ENCODE peak calls at places on chromosomes 3 and 15, in six cellular contexts. One of them, this sample, is unnamed.

GRCh38 chr15:57321973-57322601 is 54.2 kb upstream of the CGNL1 start:
- DNase-seq in osteocyte: no peak
- DNase-seq in fibroblast of the aortic adventitia: no peak
- DNase-seq in neural crest cell: no peak
- DNase-seq in lower lobe of right lung: no peak
- DNase-seq in adrenal gland: no peak
- DNase-seq in this sample: no peak

GRCh38 chr15:69154684-69155083 is 5.8 kb upstream of the GLCE start:
- DNase-seq in osteocyte: no peak
- DNase-seq in fibroblast of the aortic adventitia: peak
- DNase-seq in neural crest cell: no peak
- DNase-seq in lower lobe of right lung: no peak
- DNase-seq in adrenal gland: no peak
- DNase-seq in this sample: no peak

GRCh38 chr3:77319711-77320110 is 279.8 kb downstream of the ROBO2 start:
- DNase-seq in osteocyte: no peak
- DNase-seq in fibroblast of the aortic adventitia: no peak
- DNase-seq in neural crest cell: no peak
- DNase-seq in lower lobe of right lung: no peak
- DNase-seq in adrenal gland: no peak
- DNase-seq in this sample: no peak

GRCh38 chr3:63051920-63052319 is 176.7 kb upstream of the CADPS start:
- DNase-seq in osteocyte: no peak
- DNase-seq in fibroblast of the aortic adventitia: peak
- DNase-seq in neural crest cell: no peak
- DNase-seq in lower lobe of right lung: no peak
- DNase-seq in adrenal gland: no peak
- DNase-seq in this sample: no peak

GRCh38 chr15:24269166-24269571 is 406.4 kb upstream of the NPAP1 start:
- DNase-seq in osteocyte: no peak
- DNase-seq in fibroblast of the aortic adventitia: no peak
- DNase-seq in neural crest cell: no peak
- DNase-seq in lower lobe of right lung: no peak
- DNase-seq in adrenal gland: no peak
- DNase-seq in this sample: no peak

GRCh38 chr3:196275126-196275525 is 12.4 kb downstream of the PCYT1A start:
- DNase-seq in osteocyte: no peak
- DNase-seq in fibroblast of the aortic adventitia: no peak
- DNase-seq in neural crest cell: no peak
- DNase-seq in lower lobe of right lung: no peak
- DNase-seq in adrenal gland: no peak
- DNase-seq in this sample: no peak

GRCh38 chr3:2303567-2303966 is 204.9 kb downstream of the CNTN4 start:
- DNase-seq in osteocyte: no peak
- DNase-seq in fibroblast of the aortic adventitia: no peak
- DNase-seq in neural crest cell: peak
- DNase-seq in lower lobe of right lung: no peak
- DNase-seq in adrenal gland: peak
- DNase-seq in this sample: peak

GRCh38 chr3:182862159-182862860 is 69.0 kb downstream of the ATP11B start:
- DNase-seq in osteocyte: no peak
- DNase-seq in fibroblast of the aortic adventitia: no peak
- DNase-seq in neural crest cell: no peak
- DNase-seq in lower lobe of right lung: no peak
- DNase-seq in adrenal gland: no peak
- DNase-seq in this sample: no peak

DNA sequence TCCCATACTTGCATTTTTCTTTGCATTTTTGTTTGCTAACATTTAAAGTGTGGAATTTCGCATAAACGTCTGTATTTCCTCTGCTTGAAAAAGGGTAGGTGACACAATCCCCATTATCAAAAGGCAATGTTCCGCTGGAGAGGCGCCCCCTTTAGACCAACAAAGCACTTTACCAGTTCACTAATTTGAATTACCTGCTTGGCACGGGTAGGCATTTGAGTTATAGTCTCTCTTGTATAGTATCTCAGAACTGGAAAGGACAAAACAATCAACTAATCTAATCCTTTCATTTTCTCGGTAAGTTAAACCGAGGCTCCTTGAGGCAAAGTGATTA is 775 bp upstream of the CCDC39 start:
- DNase-seq in osteocyte: no peak
- DNase-seq in fibroblast of the aortic adventitia: peak
- DNase-seq in neural crest cell: peak
- DNase-seq in lower lobe of right lung: no peak
- DNase-seq in adrenal gland: no peak
- DNase-seq in this sample: peak
- TF ChIP-seq CTCF in osteocyte: peak
- TF ChIP-seq CTCF in fibroblast of the aortic adventitia: peak
- TF ChIP-seq CTCF in neural crest cell: peak
- TF ChIP-seq CTCF in lower lobe of right lung: peak
- TF ChIP-seq CTCF in adrenal gland: peak
- TF ChIP-seq CTCF in this sample: peak

DNA sequence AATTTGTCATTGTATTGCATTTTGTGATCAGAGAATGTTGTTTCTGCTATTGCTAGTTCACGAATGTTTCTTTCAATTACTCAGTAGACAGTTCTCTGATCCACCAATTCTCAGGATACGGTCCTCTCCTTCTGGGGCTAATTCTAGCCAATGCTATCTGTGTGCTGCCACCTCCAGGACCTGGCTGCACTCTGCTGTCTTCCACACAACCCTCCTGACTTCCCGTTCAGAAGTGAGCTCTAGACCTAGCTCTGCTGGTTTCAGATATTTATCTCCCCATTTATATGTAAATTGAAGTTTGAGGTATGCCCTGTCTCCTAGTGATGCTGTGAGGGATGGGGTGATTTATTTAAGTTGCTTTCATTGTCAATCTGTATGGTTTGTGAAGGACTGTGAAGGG is 21.7 kb upstream of the UBL7 start:
- DNase-seq in osteocyte: no peak
- DNase-seq in fibroblast of the aortic adventitia: peak
- DNase-seq in neural crest cell: no peak
- DNase-seq in lower lobe of right lung: no peak
- DNase-seq in adrenal gland: no peak
- DNase-seq in this sample: no peak
- TF ChIP-seq CTCF in osteocyte: no peak
- TF ChIP-seq CTCF in fibroblast of the aortic adventitia: no peak
- TF ChIP-seq CTCF in neural crest cell: peak
- TF ChIP-seq CTCF in lower lobe of right lung: no peak
- TF ChIP-seq CTCF in adrenal gland: no peak
- TF ChIP-seq CTCF in this sample: no peak

GRCh38 chr15:77617507-77618285 is 15.0 kb downstream of the LINGO1 start:
- DNase-seq in osteocyte: no peak
- DNase-seq in fibroblast of the aortic adventitia: no peak
- DNase-seq in neural crest cell: no peak
- DNase-seq in lower lobe of right lung: no peak
- DNase-seq in adrenal gland: no peak
- DNase-seq in this sample: no peak
- TF ChIP-seq CTCF in osteocyte: peak
- TF ChIP-seq CTCF in fibroblast of the aortic adventitia: peak
- TF ChIP-seq CTCF in neural crest cell: peak
- TF ChIP-seq CTCF in lower lobe of right lung: no peak
- TF ChIP-seq CTCF in adrenal gland: no peak
- TF ChIP-seq CTCF in this sample: peak

DNA sequence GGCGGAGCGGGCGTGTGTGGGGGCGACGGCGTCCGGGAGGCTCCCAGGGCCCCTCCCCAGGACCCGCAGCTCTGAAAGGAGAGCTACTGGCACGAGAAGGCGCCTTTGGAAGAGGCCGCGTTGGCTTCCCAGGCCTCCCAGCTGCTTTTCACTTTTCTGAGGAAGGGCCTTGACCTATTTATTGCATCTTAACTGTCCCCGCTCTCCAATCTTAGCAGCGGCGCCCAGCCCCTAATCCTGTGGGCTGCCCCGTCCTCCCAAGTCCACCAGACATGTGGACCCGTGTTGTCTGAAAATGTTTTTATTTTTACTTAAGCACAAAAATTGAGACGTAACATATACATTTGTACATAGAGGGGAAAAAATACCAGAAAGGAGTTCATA is 481 bp upstream of the ULK3 start:
- DNase-seq in osteocyte: no peak
- DNase-seq in fibroblast of the aortic adventitia: no peak
- DNase-seq in neural crest cell: no peak
- DNase-seq in lower lobe of right lung: no peak
- DNase-seq in adrenal gland: no peak
- DNase-seq in this sample: no peak
- TF ChIP-seq CTCF in osteocyte: no peak
- TF ChIP-seq CTCF in fibroblast of the aortic adventitia: no peak
- TF ChIP-seq CTCF in neural crest cell: no peak
- TF ChIP-seq CTCF in lower lobe of right lung: no peak
- TF ChIP-seq CTCF in adrenal gland: no peak
- TF ChIP-seq CTCF in this sample: no peak

GRCh38 chr3:15339786-15340215 is 7.4 kb upstream of the SH3BP5 start:
- DNase-seq in osteocyte: no peak
- DNase-seq in fibroblast of the aortic adventitia: peak
- DNase-seq in neural crest cell: no peak
- DNase-seq in lower lobe of right lung: no peak
- DNase-seq in adrenal gland: no peak
- DNase-seq in this sample: no peak

GRCh38 chr3:15345051-15345607 is 12.7 kb upstream of the SH3BP5 start:
- DNase-seq in osteocyte: no peak
- DNase-seq in fibroblast of the aortic adventitia: no peak
- DNase-seq in neural crest cell: no peak
- DNase-seq in lower lobe of right lung: no peak
- DNase-seq in adrenal gland: no peak
- DNase-seq in this sample: no peak

GRCh38 chr3:15341030-15341726 is 8.8 kb upstream of the SH3BP5 start:
- DNase-seq in osteocyte: no peak
- DNase-seq in fibroblast of the aortic adventitia: no peak
- DNase-seq in neural crest cell: no peak
- DNase-seq in lower lobe of right lung: no peak
- DNase-seq in adrenal gland: no peak
- DNase-seq in this sample: no peak

GRCh38 chr3:15342945-15343344 is 10.6 kb upstream of the SH3BP5 start:
- DNase-seq in osteocyte: no peak
- DNase-seq in fibroblast of the aortic adventitia: no peak
- DNase-seq in neural crest cell: no peak
- DNase-seq in lower lobe of right lung: no peak
- DNase-seq in adrenal gland: no peak
- DNase-seq in this sample: no peak

DNA sequence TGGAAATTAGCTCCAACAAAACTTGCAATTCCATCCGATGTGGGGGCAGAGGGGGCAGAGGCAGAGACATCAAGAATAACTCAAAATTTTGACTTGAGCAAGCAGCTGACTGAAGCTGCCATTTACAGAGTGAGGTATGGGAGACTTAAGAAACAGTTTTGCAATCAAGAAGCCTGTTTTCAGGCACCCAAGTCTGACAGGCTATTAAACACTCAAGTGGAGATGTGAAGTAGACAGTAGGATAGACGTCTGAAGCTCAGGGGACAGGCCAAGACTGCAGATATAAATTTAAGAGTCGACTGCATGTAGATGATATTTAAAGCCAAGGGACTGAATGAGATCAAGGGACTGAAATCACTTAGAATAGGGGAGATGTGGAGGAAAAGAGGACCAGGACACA is 9.9 kb upstream of the SH3BP5 start:
- DNase-seq in osteocyte: no peak
- DNase-seq in fibroblast of the aortic adventitia: no peak
- DNase-seq in neural crest cell: no peak
- DNase-seq in lower lobe of right lung: no peak
- DNase-seq in adrenal gland: no peak
- DNase-seq in this sample: no peak
- TF ChIP-seq CTCF in osteocyte: no peak
- TF ChIP-seq CTCF in fibroblast of the aortic adventitia: no peak
- TF ChIP-seq CTCF in neural crest cell: no peak
- TF ChIP-seq CTCF in lower lobe of right lung: no peak
- TF ChIP-seq CTCF in adrenal gland: no peak
- TF ChIP-seq CTCF in this sample: no peak

DNA sequence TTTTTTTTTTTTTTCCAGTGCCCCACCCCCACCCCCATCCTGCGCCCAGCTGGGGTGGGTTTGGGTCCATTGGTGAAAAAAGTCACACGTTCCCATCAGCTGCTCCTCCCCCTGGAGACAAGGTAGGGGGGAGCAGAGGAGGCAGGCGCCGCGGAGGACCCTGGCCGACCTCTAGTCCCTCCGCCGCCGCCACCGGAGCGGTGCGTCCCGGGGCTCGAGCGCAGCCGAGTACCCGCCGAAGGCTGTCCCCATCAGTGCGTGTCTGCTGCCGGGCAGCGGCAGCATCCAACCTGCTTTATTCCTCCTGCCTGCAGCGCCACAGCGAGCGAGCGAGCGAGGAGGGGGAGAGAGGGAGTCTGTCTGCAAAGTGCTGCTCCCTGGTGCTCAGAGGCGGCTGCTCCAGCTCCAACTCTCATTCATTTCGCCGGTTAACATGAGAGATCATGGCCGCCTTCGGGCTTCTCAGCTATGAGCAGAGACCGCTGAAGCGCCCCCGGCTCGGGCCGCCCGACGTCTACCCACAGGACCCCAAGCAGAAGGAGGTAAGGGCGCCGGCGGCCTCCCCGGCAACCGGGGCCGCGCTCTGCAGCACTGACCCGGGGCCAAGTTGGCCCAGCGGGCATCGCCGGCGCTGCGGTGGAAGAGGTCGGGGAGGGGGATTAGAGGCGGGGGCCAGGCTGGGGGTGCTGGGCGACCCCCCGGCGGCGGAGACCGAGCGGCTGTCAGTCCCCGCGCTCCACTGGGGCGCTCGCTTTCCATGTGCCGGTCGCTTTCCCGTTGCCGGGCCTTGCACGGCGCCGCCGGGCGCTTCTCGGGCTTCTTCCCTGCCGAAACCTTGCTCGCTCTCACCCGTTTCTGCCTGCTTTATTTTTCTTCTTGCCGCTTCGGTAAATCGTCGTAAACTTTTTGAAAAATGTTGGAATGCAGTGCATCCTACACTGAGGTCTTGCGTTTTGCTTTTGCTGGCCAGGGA is 1.3 kb downstream of the MED12L start:
- DNase-seq in osteocyte: peak
- DNase-seq in fibroblast of the aortic adventitia: peak
- DNase-seq in neural crest cell: peak
- DNase-seq in lower lobe of right lung: peak
- DNase-seq in adrenal gland: peak
- DNase-seq in this sample: peak
- TF ChIP-seq CTCF in osteocyte: peak
- TF ChIP-seq CTCF in fibroblast of the aortic adventitia: peak
- TF ChIP-seq CTCF in neural crest cell: peak
- TF ChIP-seq CTCF in lower lobe of right lung: peak
- TF ChIP-seq CTCF in adrenal gland: peak
- TF ChIP-seq CTCF in this sample: no peak

GRCh38 chr15:81336568-81336967 is 12.6 kb upstream of the STARD5 start:
- DNase-seq in osteocyte: peak
- DNase-seq in fibroblast of the aortic adventitia: peak
- DNase-seq in neural crest cell: no peak
- DNase-seq in lower lobe of right lung: no peak
- DNase-seq in adrenal gland: no peak
- DNase-seq in this sample: peak
- TF ChIP-seq CTCF in osteocyte: peak
- TF ChIP-seq CTCF in fibroblast of the aortic adventitia: peak
- TF ChIP-seq CTCF in neural crest cell: peak
- TF ChIP-seq CTCF in lower lobe of right lung: peak
- TF ChIP-seq CTCF in adrenal gland: peak
- TF ChIP-seq CTCF in this sample: peak